ENCODE peak calls at places on chromosome 18, in six cellular contexts. K is activated naive CD8-positive, alpha-beta T cell treated with anti-CD3 and anti-CD28 coated beads, Interleukin-2, amount 50 U/mL, for 24 hours; Y is H7; V is foreskin fibroblast; C is HAP-1; O is CD4-positive, CD25-positive, alpha-beta regulatory T cell. A is an unnamed sample.

GRCh38 chr18:57981629-57982028 is 62.4 kb upstream of the NEDD4L start:
- DNase-seq in C (no peak), V (no peak), Y (no peak), K (no peak), O (no peak), A (no peak)

GRCh38 chr18:26457611-26458350 is 90.6 kb downstream of the KCTD1 start:
- DNase-seq in V (no peak), Y (peak), O (no peak), C (no peak), K (no peak), A (no peak)

GRCh38 chr18:76395609-76396008 is 99.4 kb downstream of the ZNF516 start:
- DNase-seq in V (no peak), Y (peak), O (no peak), C (no peak), K (no peak), A (peak)

GRCh38 chr18:60060578-60060977 is 160.8 kb downstream of the PMAIP1 start:
- DNase-seq in O (no peak), C (no peak), V (no peak), K (no peak), Y (no peak), A (no peak)

GRCh38 chr18:79987566-79987965 is 797 bp downstream of the TXNL4A start:
- DNase-seq in V (no peak), Y (no peak), K (no peak), C (no peak), O (no peak), A (no peak)

GRCh38 chr18:35005963-35006577 is 35.1 kb upstream of the MAPRE2 start:
- DNase-seq in C (peak), K (no peak), O (peak), V (peak), Y (peak), A (no peak)

GRCh38 chr18:5503740-5504139 is 40.1 kb downstream of the EPB41L3 start:
- DNase-seq in Y (no peak), V (no peak), K (no peak), C (no peak), O (no peak), A (no peak)

GRCh38 chr18:55458456-55459238 is 129.3 kb downstream of the TCF4 start:
- DNase-seq in C (no peak), O (no peak), K (no peak), Y (no peak), V (no peak), A (no peak)

GRCh38 chr18:48167901-48168300 is 237.4 kb upstream of the SMAD2 start:
- DNase-seq in K (no peak), Y (no peak), V (no peak), O (no peak), C (no peak), A (peak)

GRCh38 chr18:10249270-10249669 is 205.2 kb upstream of the APCDD1 start:
- DNase-seq in Y (peak), V (no peak), O (no peak), C (no peak), K (no peak), A (no peak)

GRCh38 chr18:49817947-49818346 is 4.6 kb upstream of the ACAA2 start:
- DNase-seq in K (no peak), C (no peak), V (no peak), O (no peak), Y (no peak), A (no peak)

GRCh38 chr18:47756364-47757016 is 174.0 kb downstream of the SMAD2 start:
- DNase-seq in V (peak), C (peak), O (peak), Y (peak), K (peak), A (peak)

GRCh38 chr18:55964171-55964570 is 376.2 kb upstream of the TCF4 start:
- DNase-seq in V (no peak), C (peak), Y (no peak), K (no peak), O (no peak), A (no peak)

GRCh38 chr18:11398625-11399024 is 210.8 kb upstream of the SLC35G4 start:
- DNase-seq in V (no peak), C (no peak), K (no peak), O (no peak), Y (no peak), A (no peak)

GRCh38 chr18:62118324-62118723 is 68.5 kb downstream of the PIGN start:
- DNase-seq in V (peak), O (no peak), K (no peak), C (no peak), Y (no peak), A (no peak)

GRCh38 chr18:57078614-57079013 is 68.3 kb upstream of the BOD1L2 start:
- DNase-seq in O (no peak), Y (no peak), K (no peak), V (no peak), C (no peak), A (no peak)

GRCh38 chr18:46013484-46014189 is 46.5 kb upstream of the EPG5 start:
- DNase-seq in O (no peak), V (no peak), Y (no peak), C (no peak), K (no peak), A (no peak)

GRCh38 chr18:59927246-59927825 is 27.5 kb downstream of the PMAIP1 start:
- DNase-seq in C (no peak), K (no peak), V (no peak), Y (no peak), O (no peak), A (no peak)

GRCh38 chr18:31554776-31555175 is 36.9 kb upstream of the TTR start:
- DNase-seq in C (no peak), Y (no peak), V (no peak), K (no peak), O (no peak), A (no peak)

GRCh38 chr18:45719106-45719505 is 4.9 kb upstream of the SLC14A1 start:
- DNase-seq in Y (no peak), V (no peak), O (no peak), K (no peak), C (no peak), A (no peak)

GRCh38 chr18:8937112-8937641 is 165.3 kb upstream of the NDUFV2 start:
- DNase-seq in V (no peak), Y (peak), C (no peak), O (no peak), K (no peak), A (no peak)

GRCh38 chr18:56329536-56329935 is 308.9 kb downstream of the TXNL1 start:
- DNase-seq in K (no peak), Y (no peak), O (no peak), C (no peak), V (no peak), A (no peak)

GRCh38 chr18:61954347-61954746 is 61.5 kb upstream of the RNF152 start:
- DNase-seq in C (no peak), O (no peak), Y (no peak), V (no peak), K (no peak), A (no peak)

GRCh38 chr18:50231621-50232020 is 34.7 kb downstream of the CFAP53 start:
- DNase-seq in V (peak), Y (no peak), O (no peak), K (no peak), C (no peak), A (no peak)

GRCh38 chr18:14943967-14944636 is 196.1 kb downstream of the ANKRD30B start:
- DNase-seq in K (no peak), C (no peak), V (no peak), Y (no peak), O (no peak), A (no peak)

GRCh38 chr18:32049393-32050161 is 31.0 kb downstream of the RNF125 start:
- DNase-seq in Y (no peak), V (no peak), C (no peak), O (peak), K (peak), A (no peak)

A was measured in left lobe of liver.